ENCODE peak calls at places on chromosomes 12 and 14, in six cellular contexts. D is body of pancreas; V is brain microvascular endothelial cell; J is left ventricle myocardium inferior; C is CD8-positive, alpha-beta T cell; Q is WERI-Rb-1. E is an unnamed sample.

GRCh38 chr14:53493310-53493709 is 340.2 kb upstream of the DDHD1 start:
- DNase-seq in D (no peak), V (no peak), J (no peak), C (no peak), Q (no peak), E (no peak)

GRCh38 chr14:73239463-73240241 is 2.3 kb downstream of the PAPLN start:
- DNase-seq in D (peak; percentile 37), V (peak; percentile 53), J (peak; percentile 51), C (no peak), Q (no peak), E (peak; percentile 85)

GRCh38 chr14:24372701-24373416 is 4.9 kb downstream of the NFATC4 start:
- DNase-seq in D (no peak), V (peak; percentile 36), J (peak; percentile 69), C (no peak), Q (no peak), E (peak; percentile 88)

GRCh38 chr12:86729798-86730197 is 473.6 kb upstream of the MGAT4C start:
- DNase-seq in D (no peak), V (no peak), J (no peak), C (no peak), Q (no peak), E (no peak)

GRCh38 chr14:65359503-65359902 is 53.0 kb upstream of the FUT8 start:
- DNase-seq in D (no peak), V (no peak), J (no peak), C (no peak), Q (no peak), E (no peak)

GRCh38 chr12:85005615-85006014 is 30.5 kb downstream of the TSPAN19 start:
- DNase-seq in D (no peak), V (no peak), J (no peak), C (no peak), Q (no peak), E (no peak)

GRCh38 chr14:78725086-78725485 is 554.9 kb downstream of the NRXN3 start:
- DNase-seq in D (no peak), V (no peak), J (no peak), C (no peak), Q (no peak), E (no peak)

GRCh38 chr12:48882325-48882687 is 16.6 kb upstream of the RND1 start:
- DNase-seq in D (peak; percentile 21), V (peak; percentile 68), J (no peak), C (no peak), Q (no peak), E (peak; percentile 57)

GRCh38 chr14:60648934-60649814 is at the start of gene SIX1:
- DNase-seq in D (peak; percentile 66), V (peak; percentile 86), J (peak; percentile 38), C (no peak), Q (peak; percentile 85), E (peak; percentile 87)

GRCh38 chr14:93013368-93013719 is 90.4 kb downstream of the CHGA start:
- DNase-seq in D (peak; percentile 46), V (peak; percentile 55), J (no peak), C (no peak), Q (no peak), E (no peak)

GRCh38 chr12:90000721-90001120 is 292.1 kb upstream of the ATP2B1 start:
- DNase-seq in D (no peak), V (no peak), J (no peak), C (no peak), Q (no peak), E (no peak)

GRCh38 chr12:20268121-20268732 is 100.1 kb upstream of the PDE3A start:
- DNase-seq in D (no peak), V (peak; percentile 31), J (no peak), C (no peak), Q (no peak), E (no peak)

GRCh38 chr14:104547310-104547997 is 32.1 kb upstream of the C14orf180 start:
- DNase-seq in D (no peak), V (no peak), J (no peak), C (no peak), Q (no peak), E (peak; percentile 69)

GRCh38 chr12:12477532-12477890 is 85.2 kb downstream of the DUSP16 start:
- DNase-seq in D (no peak), V (no peak), J (no peak), C (no peak), Q (no peak), E (no peak)

GRCh38 chr12:117832459-117833457 is 136.0 kb downstream of the KSR2 start:
- DNase-seq in D (no peak), V (no peak), J (no peak), C (no peak), Q (no peak), E (no peak)

GRCh38 chr14:99995700-99996356 is 69.4 kb upstream of the EVL start:
- DNase-seq in D (peak; percentile 77), V (peak; percentile 60), J (peak; percentile 30), C (peak; percentile 33), Q (peak; percentile 75), E (no peak)

GRCh38 chr12:92085483-92086040 is 60.1 kb downstream of the BTG1 start:
- DNase-seq in D (no peak), V (no peak), J (no peak), C (no peak), Q (no peak), E (no peak)

GRCh38 chr12:132510111-132510724 is 20.3 kb downstream of the FBRSL1 start:
- DNase-seq in D (no peak), V (no peak), J (no peak), C (no peak), Q (no peak), E (no peak)
- H3K36me3 ChIP-seq in D (no peaks in the 10 kb centered on the region), V (peaks cover 2% of the 10 kb centered on the region), J (peaks cover 27% of the 10 kb centered on the region), C (peaks cover 5% of the 10 kb centered on the region), Q (peaks cover 29% of the 10 kb centered on the region), E (no peaks in the 10 kb centered on the region)

DNA sequence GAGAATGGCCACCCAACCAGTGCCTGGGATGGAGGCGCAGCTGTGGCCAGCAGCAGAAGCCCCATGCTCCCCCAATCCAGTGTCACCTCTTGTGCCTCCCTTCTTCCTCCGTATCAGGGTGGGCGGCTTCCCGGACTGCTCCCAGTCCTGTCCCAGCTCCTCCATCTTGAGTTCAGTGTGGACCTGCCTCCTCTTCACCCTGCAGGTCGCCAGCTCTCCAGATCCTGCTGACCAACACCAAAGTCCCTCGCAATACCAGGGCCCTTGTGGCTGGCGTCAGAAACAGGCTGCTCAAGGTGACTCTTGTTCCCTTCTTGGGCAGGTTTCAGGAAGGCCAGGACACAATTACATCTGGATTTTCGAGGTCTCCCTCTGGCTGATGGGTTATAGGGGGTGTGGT is 17.0 kb downstream of the MVK start:
- DNase-seq in D (no peak), V (no peak), J (no peak), C (no peak), Q (no peak), E (no peak)
- H3K27ac ChIP-seq in D (no peak overlapping the region), V (no peak overlapping the region), J (no peak overlapping the region), C (no peak overlapping the region), Q (peak overlapping the region; percentile 95), E (no peak overlapping the region)

GRCh38 chr12:62895351-62895750 is 39.6 kb downstream of the PPM1H start:
- DNase-seq in D (no peak), V (no peak), J (no peak), C (no peak), Q (no peak), E (no peak)
- H3K36me3 ChIP-seq in D (no peaks in the 10 kb centered on the region), V (no peaks in the 10 kb centered on the region), J (no peaks in the 10 kb centered on the region), C (no peaks in the 10 kb centered on the region), Q (no peaks in the 10 kb centered on the region), E (no peaks in the 10 kb centered on the region)

GRCh38 chr14:71473843-71474242 is 458.4 kb upstream of the RGS6 start:
- DNase-seq in D (no peak), V (no peak), J (no peak), C (no peak), Q (no peak), E (no peak)

GRCh38 chr14:71474291-71474690 is 457.9 kb upstream of the RGS6 start:
- DNase-seq in D (no peak), V (no peak), J (no peak), C (no peak), Q (no peak), E (no peak)

GRCh38 chr14:71475916-71476315 is 456.3 kb upstream of the RGS6 start:
- DNase-seq in D (no peak), V (no peak), J (no peak), C (no peak), Q (no peak), E (no peak)

GRCh38 chr14:71472961-71473340 is 459.3 kb upstream of the RGS6 start:
- DNase-seq in D (no peak), V (no peak), J (no peak), C (no peak), Q (no peak), E (no peak)

GRCh38 chr14:71474866-71475265 is 457.4 kb upstream of the RGS6 start:
- DNase-seq in D (no peak), V (no peak), J (no peak), C (no peak), Q (no peak), E (no peak)
- H3K27ac ChIP-seq in D (no peak overlapping the region), V (no peak overlapping the region), J (no peak overlapping the region), C (no peak overlapping the region), Q (no peak overlapping the region), E (no peak overlapping the region)

GRCh38 chr12:6978188-6978986 is 7.7 kb downstream of the EMG1 start:
- DNase-seq in D (no peak), V (no peak), J (no peak), C (no peak), Q (no peak), E (no peak)

GRCh38 chr12:6979021-6979420 is 8.3 kb downstream of the EMG1 start:
- DNase-seq in D (no peak), V (no peak), J (no peak), C (no peak), Q (no peak), E (no peak)

GRCh38 chr12:6974180-6974579 is 3.5 kb downstream of the EMG1 start:
- DNase-seq in D (no peak), V (no peak), J (no peak), C (no peak), Q (no peak), E (no peak)

GRCh38 chr12:6977653-6978052 is 6.9 kb downstream of the EMG1 start:
- DNase-seq in D (no peak), V (no peak), J (no peak), C (no peak), Q (no peak), E (no peak)

GRCh38 chr12:6975297-6976032 is 4.8 kb downstream of the EMG1 start:
- DNase-seq in D (no peak), V (no peak), J (no peak), C (no peak), Q (no peak), E (no peak)
- H3K36me3 ChIP-seq in D (peaks cover 11% of the 10 kb centered on the region), V (peaks cover 48% of the 10 kb centered on the region), J (peaks cover 60% of the 10 kb centered on the region), C (peaks cover 49% of the 10 kb centered on the region), Q (peaks cover 64% of the 10 kb centered on the region), E (peaks cover 51% of the 10 kb centered on the region)

GRCh38 chr14:39491134-39491541 is 58.9 kb upstream of the FBXO33 start:
- DNase-seq in D (no peak), V (peak; percentile 12), J (no peak), C (no peak), Q (no peak), E (no peak)
- H3K27ac ChIP-seq in D (no peak overlapping the region), V (no peak overlapping the region), J (peak overlapping the region; percentile 33), C (no peak overlapping the region), Q (no peak overlapping the region), E (no peak overlapping the region)